ENCODE peak calls at places on chromosomes 2 and 18, in ten cellular contexts. L, B, Q, P, N, D, M, U, C and W are unnamed samples.

GRCh38 chr2:96867756-96868554 is 1.9 kb downstream of the SEMA4C start:
- DNase-seq in L (no peak), B (no peak), Q (no peak), P (no peak), N (no peak), D (no peak), M (no peak), U (no peak), C (no peak), W (no peak)

GRCh38 chr2:30310955-30311354 is 79.6 kb downstream of the LBH start:
- DNase-seq in L (peak; percentile 56), B (no peak), Q (no peak), P (no peak), N (no peak), D (no peak), M (peak; percentile 45), U (no peak), C (no peak), W (no peak)

GRCh38 chr2:200405599-200406298 is 99.3 kb downstream of the SPATS2L start:
- DNase-seq in L (peak; percentile 18), B (peak; percentile 95), Q (no peak), P (no peak), N (peak; percentile 84), D (no peak), M (no peak), U (peak; percentile 89), C (no peak), W (no peak)

GRCh38 chr2:40244251-40245010 is 207.5 kb downstream of the SLC8A1 start:
- DNase-seq in L (peak; percentile 53), B (peak; percentile 75), Q (peak; percentile 22), P (peak; percentile 27), N (peak; percentile 74), D (peak; percentile 49), M (peak; percentile 16), U (peak; percentile 36), C (peak; percentile 42), W (no peak)

GRCh38 chr2:158091647-158092046 is 10.0 kb upstream of the UPP2 start:
- DNase-seq in L (no peak), B (no peak), Q (no peak), P (no peak), N (no peak), D (no peak), M (no peak), U (no peak), C (no peak), W (no peak)

GRCh38 chr18:59453468-59453961 is 94.5 kb upstream of the LMAN1 start:
- DNase-seq in L (no peak), B (no peak), Q (no peak), P (no peak), N (no peak), D (no peak), M (no peak), U (no peak), C (no peak), W (no peak)

GRCh38 chr2:102915128-102915527 is 153.3 kb downstream of the TMEM182 start:
- DNase-seq in L (no peak), B (peak; percentile 45), Q (no peak), P (no peak), N (peak; percentile 41), D (no peak), M (no peak), U (peak; percentile 89), C (no peak), W (no peak)

GRCh38 chr2:218230882-218231281 is 13.9 kb downstream of the ARPC2 start:
- DNase-seq in L (peak; percentile 56), B (peak; percentile 42), Q (no peak), P (no peak), N (no peak), D (no peak), M (peak; percentile 35), U (no peak), C (no peak), W (no peak)

GRCh38 chr2:120613742-120614481 is 121.8 kb upstream of the GLI2 start:
- DNase-seq in L (no peak), B (peak; percentile 84), Q (no peak), P (no peak), N (peak; percentile 92), D (no peak), M (no peak), U (no peak), C (no peak), W (no peak)

GRCh38 chr2:172739651-172740050 is 4.0 kb downstream of the RAPGEF4 start:
- DNase-seq in L (no peak), B (no peak), Q (no peak), P (no peak), N (no peak), D (no peak), M (no peak), U (no peak), C (no peak), W (no peak)

GRCh38 chr2:5060956-5061355 is 631.2 kb upstream of the SOX11 start:
- DNase-seq in L (no peak), B (no peak), Q (no peak), P (no peak), N (no peak), D (no peak), M (no peak), U (no peak), C (no peak), W (no peak)

GRCh38 chr18:11149441-11150270 is at the start of gene PIEZO2:
- DNase-seq in L (peak; percentile 89), B (peak; percentile 65), Q (peak; percentile 63), P (peak; percentile 54), N (peak; percentile 24), D (peak; percentile 69), M (peak; percentile 92), U (no peak), C (peak; percentile 71), W (peak; percentile 49)

GRCh38 chr2:134790487-134790886 is 47.9 kb upstream of the ACMSD start:
- DNase-seq in L (no peak), B (no peak), Q (no peak), P (no peak), N (no peak), D (no peak), M (no peak), U (no peak), C (no peak), W (no peak)

GRCh38 chr18:71398530-71398929 is 1109.7 kb downstream of the SOCS6 start:
- DNase-seq in L (no peak), B (no peak), Q (no peak), P (no peak), N (no peak), D (no peak), M (no peak), U (no peak), C (no peak), W (no peak)

GRCh38 chr2:48249093-48249492 is 280.9 kb upstream of the STON1 start:
- DNase-seq in L (no peak), B (peak; percentile 77), Q (no peak), P (no peak), N (peak; percentile 69), D (no peak), M (no peak), U (no peak), C (no peak), W (no peak)

GRCh38 chr2:168336786-168337388 is 89.5 kb upstream of the STK39 start:
- DNase-seq in L (peak; percentile 48), B (no peak), Q (peak; percentile 21), P (no peak), N (no peak), D (peak; percentile 44), M (peak; percentile 22), U (peak; percentile 71), C (no peak), W (no peak)
- TF ChIP-seq CTCF in L (peak; percentile 36), B (no peak), Q (no peak), P (no peak), N (no peak), D (peak; percentile 32), M (peak; percentile 5), U (peak; percentile 30), C (no peak), W (peak; percentile 61)

GRCh38 chr2:37343537-37344434 is 644 bp upstream of the QPCT start:
- DNase-seq in L (no peak), B (peak; percentile 73), Q (no peak), P (no peak), N (peak; percentile 59), D (no peak), M (no peak), U (peak; percentile 31), C (no peak), W (no peak)
- TF ChIP-seq CTCF in L (no peak), B (peak; percentile 46), Q (no peak), P (no peak), N (peak; percentile 62), D (no peak), M (no peak), U (no peak), C (peak; percentile 32), W (peak; percentile 10)

DNA sequence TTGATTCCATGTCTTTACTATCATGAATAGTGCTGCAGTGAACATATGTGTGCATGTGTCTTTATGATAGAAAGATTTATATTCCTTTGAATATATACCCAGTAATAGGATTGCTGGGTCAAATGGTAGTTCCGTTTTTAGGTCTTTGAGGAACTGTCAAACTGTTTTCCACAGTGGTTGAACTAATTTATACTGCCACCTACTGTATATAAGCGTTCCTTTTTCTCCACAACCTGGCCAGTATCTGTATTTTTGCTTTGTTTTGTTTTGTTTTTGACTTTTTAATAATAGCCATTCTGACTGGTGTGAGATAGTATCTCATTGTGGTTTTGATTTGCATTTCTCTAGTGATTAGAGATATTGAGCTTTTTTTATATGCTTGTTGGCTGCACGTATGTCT is 641.6 kb downstream of the SUCLG1 start:
- DNase-seq in L (peak; percentile 1), B (no peak), Q (no peak), P (no peak), N (peak; percentile 5), D (no peak), M (no peak), U (no peak), C (no peak), W (no peak)
- TF ChIP-seq CTCF in L (no peak), B (no peak), Q (no peak), P (no peak), N (peak; percentile 22), D (no peak), M (no peak), U (no peak), C (no peak), W (peak; percentile 16)

GRCh38 chr2:140355481-140356090 is 1575.4 kb upstream of the NXPH2 start:
- DNase-seq in L (no peak), B (no peak), Q (no peak), P (no peak), N (no peak), D (no peak), M (no peak), U (no peak), C (no peak), W (no peak)

GRCh38 chr2:140353541-140353940 is 1573.4 kb upstream of the NXPH2 start:
- DNase-seq in L (no peak), B (no peak), Q (no peak), P (no peak), N (peak; percentile 18), D (no peak), M (no peak), U (peak; percentile 30), C (no peak), W (no peak)

GRCh38 chr2:140359056-140359771 is 1579.0 kb upstream of the NXPH2 start:
- DNase-seq in L (no peak), B (no peak), Q (no peak), P (no peak), N (no peak), D (no peak), M (no peak), U (no peak), C (no peak), W (no peak)

GRCh38 chr2:140354544-140354943 is 1574.4 kb upstream of the NXPH2 start:
- DNase-seq in L (no peak), B (no peak), Q (no peak), P (no peak), N (no peak), D (no peak), M (no peak), U (no peak), C (no peak), W (no peak)

GRCh38 chr2:140356697-140357096 is 1576.5 kb upstream of the NXPH2 start:
- DNase-seq in L (no peak), B (no peak), Q (no peak), P (no peak), N (no peak), D (no peak), M (no peak), U (no peak), C (no peak), W (no peak)
- TF ChIP-seq CTCF in L (no peak), B (no peak), Q (no peak), P (no peak), N (no peak), D (no peak), M (no peak), U (no peak), C (no peak), W (no peak)